ENCODE peak calls at places on chromosomes 3 and 15, in eight cellular contexts. E, Z, N, Y, M, K, J and X are unnamed samples. For H3K27me3, the result is how much of the 10 kb centered on the place peaks cover.

GRCh38 chr15:25784141-25784540 is 79.0 kb downstream of the ATP10A start:
- DNase-seq in E (no peak), Z (no peak), N (no peak), Y (no peak), M (no peak), K (no peak), J (no peak), X (no peak)

GRCh38 chr3:119195151-119195476 is 21.7 kb downstream of the UPK1B start:
- DNase-seq in E (no peak), Z (no peak), N (no peak), Y (no peak), M (no peak), K (no peak), J (no peak), X (no peak)

GRCh38 chr3:32591960-32592462 is 21.4 kb upstream of the DYNC1LI1 start:
- DNase-seq in E (no peak), Z (no peak), N (no peak), Y (no peak), M (no peak), K (no peak), J (no peak), X (no peak)

GRCh38 chr15:31098491-31098917 is 3.0 kb downstream of the TRPM1 start:
- DNase-seq in E (no peak), Z (no peak), N (no peak), Y (no peak), M (peak), K (no peak), J (no peak), X (no peak)

GRCh38 chr3:160667452-160667851 is 9.5 kb upstream of the ARL14 start:
- DNase-seq in E (peak), Z (peak), N (no peak), Y (peak), M (peak), K (peak), J (no peak), X (no peak)

GRCh38 chr3:197835509-197835908 is 44.5 kb downstream of the LRCH3 start:
- DNase-seq in E (no peak), Z (no peak), N (no peak), Y (no peak), M (no peak), K (no peak), J (no peak), X (no peak)

GRCh38 chr15:70799667-70800450 is 36.5 kb upstream of the UACA start:
- DNase-seq in E (peak), Z (peak), N (no peak), Y (peak), M (no peak), K (peak), J (no peak), X (no peak)

GRCh38 chr3:49427581-49427980 is 1.5 kb downstream of the NICN1 start:
- DNase-seq in E (no peak), Z (no peak), N (no peak), Y (no peak), M (no peak), K (no peak), J (no peak), X (no peak)

GRCh38 chr3:14450506-14450905 is 48.1 kb downstream of the SLC6A6 start:
- DNase-seq in E (no peak), Z (no peak), N (no peak), Y (no peak), M (no peak), K (no peak), J (no peak), X (no peak)

GRCh38 chr3:189488241-189488767 is 142.9 kb upstream of the TP63 start:
- DNase-seq in E (no peak), Z (peak), N (no peak), Y (peak), M (no peak), K (peak), J (no peak), X (no peak)

GRCh38 chr3:15215996-15216395 is 9.9 kb downstream of the CAPN7 start:
- DNase-seq in E (no peak), Z (no peak), N (no peak), Y (no peak), M (no peak), K (no peak), J (no peak), X (no peak)

GRCh38 chr3:29475854-29476253 is 195.0 kb downstream of the RBMS3 start:
- DNase-seq in E (peak), Z (no peak), N (no peak), Y (no peak), M (no peak), K (no peak), J (no peak), X (no peak)

GRCh38 chr15:88155310-88155709 is 101.2 kb downstream of the NTRK3 start:
- DNase-seq in E (no peak), Z (no peak), N (no peak), Y (no peak), M (no peak), K (no peak), J (no peak), X (no peak)
- H3K27me3 ChIP-seq in E (under half), Z (under half), N (under half), Y (under half), M (under half), K (under half), J (under half), X (under half)

DNA sequence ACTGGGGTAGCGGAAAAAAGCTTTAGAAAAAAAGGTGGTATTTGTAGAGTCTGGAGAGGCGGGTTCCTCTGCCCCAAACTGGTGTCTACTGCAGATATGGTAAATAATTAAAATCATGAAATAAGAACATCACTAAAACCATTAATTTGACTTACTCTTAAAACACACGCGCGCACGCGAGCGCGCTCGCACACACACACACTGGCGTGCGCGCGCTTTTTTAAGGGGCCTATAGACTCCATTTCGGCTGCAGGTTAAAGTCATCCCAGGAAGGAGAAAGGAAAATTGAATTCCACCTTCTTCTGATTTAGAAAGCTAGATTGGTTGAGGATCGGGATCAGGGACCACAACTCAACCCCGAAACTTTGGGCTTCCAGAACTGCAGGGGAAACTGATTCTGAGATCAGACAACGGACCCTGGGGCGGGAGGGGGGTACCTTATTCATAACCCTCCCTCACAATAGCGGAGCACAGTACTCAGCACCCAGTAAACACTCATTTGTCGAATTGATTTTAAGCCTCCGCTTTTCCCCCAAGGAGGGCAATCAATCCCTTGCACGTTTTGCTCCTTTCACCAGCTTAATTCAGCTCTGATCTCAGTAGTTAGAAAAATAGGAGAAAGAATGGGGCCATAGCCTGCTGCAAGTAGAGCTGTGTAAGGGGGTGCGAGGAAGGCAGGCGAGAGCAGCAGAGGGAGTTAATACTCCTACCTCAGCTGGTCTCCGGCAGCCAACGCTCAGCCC is 510 bp upstream of the LRRC3B start:
- DNase-seq in E (no peak), Z (no peak), N (no peak), Y (no peak), M (no peak), K (no peak), J (no peak), X (no peak)
- H3K27me3 ChIP-seq in E (under half), Z (under half), N (under half), Y (under half), M (under half), K (under half), J (under half), X (under half)

DNA sequence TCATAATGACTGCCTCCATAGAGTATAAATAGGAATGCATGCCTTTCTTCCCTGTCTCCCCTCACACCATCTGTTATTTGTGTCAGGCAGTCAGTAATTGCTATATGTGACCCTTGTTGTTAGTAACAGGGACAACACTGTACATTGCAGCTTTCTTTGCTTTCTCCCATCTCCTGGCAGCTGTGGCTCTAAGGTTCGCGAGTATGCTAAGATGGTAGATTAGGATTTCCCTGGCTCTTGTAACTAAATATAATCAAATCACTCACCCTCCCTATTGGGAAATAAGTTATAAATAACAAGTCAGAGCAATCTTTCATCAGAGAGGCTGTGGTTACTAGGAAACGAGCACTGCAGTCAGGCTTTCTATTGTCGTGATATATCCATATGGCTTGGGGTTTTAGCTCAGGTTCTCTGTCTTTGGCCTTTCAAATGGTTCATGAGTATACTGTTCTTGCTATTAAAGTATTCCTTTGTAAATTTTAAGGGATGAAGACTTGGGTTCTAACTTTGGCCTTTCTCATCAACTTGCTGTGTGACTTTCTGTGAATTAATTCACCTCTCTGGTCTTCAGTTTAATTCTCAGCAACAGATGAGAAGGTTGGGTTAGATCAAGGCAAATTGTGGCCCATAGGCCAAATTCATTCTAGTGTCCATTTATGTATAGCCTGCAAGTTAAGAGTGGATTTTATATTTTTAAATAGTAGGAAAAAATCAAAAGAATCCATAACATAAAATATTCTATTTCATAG is 8.1 kb upstream of the MINDY4B start:
- DNase-seq in E (no peak), Z (no peak), N (no peak), Y (no peak), M (no peak), K (no peak), J (no peak), X (no peak)
- H3K27me3 ChIP-seq in E (under half), Z (under half), N (under half), Y (under half), M (under half), K (under half), J (under half), X (under half)

GRCh38 chr3:187086831-187087230 is 52.5 kb downstream of the RPL39L start:
- DNase-seq in E (no peak), Z (no peak), N (no peak), Y (no peak), M (no peak), K (no peak), J (no peak), X (no peak)
- H3K27me3 ChIP-seq in E (under half), Z (under half), N (under half), Y (under half), M (under half), K (under half), J (under half), X (under half)

GRCh38 chr3:186365202-186365974 is 3.4 kb upstream of the DGKG start:
- DNase-seq in E (no peak), Z (peak), N (no peak), Y (peak), M (no peak), K (peak), J (no peak), X (no peak)
- H3K27me3 ChIP-seq in E (half or more), Z (under half), N (under half), Y (under half), M (half or more), K (half or more), J (under half), X (under half)

DNA sequence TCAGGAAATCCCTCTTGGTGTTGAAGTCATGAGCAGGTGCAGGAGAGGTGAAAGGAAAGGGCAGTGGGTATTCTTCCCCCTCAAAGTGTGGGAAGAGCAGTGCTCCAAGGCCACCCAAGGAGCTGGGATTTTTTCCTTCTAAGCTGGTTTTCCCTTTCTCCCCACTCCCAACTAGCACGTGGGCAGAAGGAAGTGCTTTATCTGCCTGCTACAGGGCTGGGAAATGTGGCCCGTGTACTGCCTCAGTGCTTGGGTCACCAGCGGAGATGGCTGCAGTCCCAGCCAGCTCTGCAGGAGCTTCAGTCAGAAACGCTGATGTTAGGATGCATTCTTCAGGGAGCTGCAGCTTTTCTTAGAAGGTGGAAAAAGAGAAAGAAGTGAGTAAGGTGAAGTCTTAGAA is 99.2 kb downstream of the CACNA1D start:
- DNase-seq in E (no peak), Z (no peak), N (no peak), Y (no peak), M (no peak), K (no peak), J (no peak), X (no peak)
- H3K27me3 ChIP-seq in E (half or more), Z (under half), N (under half), Y (under half), M (under half), K (under half), J (under half), X (under half)